ENCODE peak calls at places on chromosomes 1 and 21, in seven cellular contexts. One of them, this sample, is unnamed.

GRCh38 chr1:155978325-155978972 is at the start of gene ARHGEF2:
- DNase-seq in GM12864: peak
- DNase-seq in fibroblast of pulmonary artery: peak
- DNase-seq in osteocyte: no peak
- DNase-seq in choroid plexus epithelial cell: no peak
- DNase-seq in GM06990: peak
- DNase-seq in mammary epithelial cell: peak
- DNase-seq in this sample: no peak

GRCh38 chr1:53787655-53788054 is 48.7 kb upstream of the GLIS1 start:
- DNase-seq in GM12864: no peak
- DNase-seq in fibroblast of pulmonary artery: peak
- DNase-seq in osteocyte: no peak
- DNase-seq in choroid plexus epithelial cell: no peak
- DNase-seq in GM06990: no peak
- DNase-seq in mammary epithelial cell: no peak
- DNase-seq in this sample: no peak

GRCh38 chr1:181140398-181140797 is 51.9 kb downstream of the IER5 start:
- DNase-seq in GM12864: no peak
- DNase-seq in fibroblast of pulmonary artery: no peak
- DNase-seq in osteocyte: no peak
- DNase-seq in choroid plexus epithelial cell: no peak
- DNase-seq in GM06990: no peak
- DNase-seq in mammary epithelial cell: peak
- DNase-seq in this sample: no peak

GRCh38 chr1:29686012-29686930 is 449.9 kb downstream of the PTPRU start:
- DNase-seq in GM12864: no peak
- DNase-seq in fibroblast of pulmonary artery: no peak
- DNase-seq in osteocyte: peak
- DNase-seq in choroid plexus epithelial cell: no peak
- DNase-seq in GM06990: no peak
- DNase-seq in mammary epithelial cell: no peak
- DNase-seq in this sample: no peak

GRCh38 chr1:32939655-32940371 is 24.8 kb downstream of the RNF19B start:
- DNase-seq in GM12864: no peak
- DNase-seq in fibroblast of pulmonary artery: peak
- DNase-seq in osteocyte: no peak
- DNase-seq in choroid plexus epithelial cell: peak
- DNase-seq in GM06990: no peak
- DNase-seq in mammary epithelial cell: peak
- DNase-seq in this sample: peak

GRCh38 chr1:58649555-58649954 is 50.3 kb downstream of the MYSM1 start:
- DNase-seq in GM12864: no peak
- DNase-seq in fibroblast of pulmonary artery: peak
- DNase-seq in osteocyte: no peak
- DNase-seq in choroid plexus epithelial cell: peak
- DNase-seq in GM06990: no peak
- DNase-seq in mammary epithelial cell: no peak
- DNase-seq in this sample: no peak

GRCh38 chr1:184974086-184974836 is at the start of gene NIBAN1:
- DNase-seq in GM12864: no peak
- DNase-seq in fibroblast of pulmonary artery: peak
- DNase-seq in osteocyte: peak
- DNase-seq in choroid plexus epithelial cell: peak
- DNase-seq in GM06990: peak
- DNase-seq in mammary epithelial cell: peak
- DNase-seq in this sample: no peak

GRCh38 chr1:203592156-203592555 is 34.5 kb upstream of the ATP2B4 start:
- DNase-seq in GM12864: no peak
- DNase-seq in fibroblast of pulmonary artery: peak
- DNase-seq in osteocyte: no peak
- DNase-seq in choroid plexus epithelial cell: peak
- DNase-seq in GM06990: no peak
- DNase-seq in mammary epithelial cell: no peak
- DNase-seq in this sample: no peak

GRCh38 chr1:193437785-193438184 is 251.4 kb upstream of the B3GALT2 start:
- DNase-seq in GM12864: peak
- DNase-seq in fibroblast of pulmonary artery: no peak
- DNase-seq in osteocyte: no peak
- DNase-seq in choroid plexus epithelial cell: no peak
- DNase-seq in GM06990: peak
- DNase-seq in mammary epithelial cell: peak
- DNase-seq in this sample: no peak

GRCh38 chr1:228039006-228039481 is 32.2 kb downstream of the WNT3A start:
- DNase-seq in GM12864: no peak
- DNase-seq in fibroblast of pulmonary artery: no peak
- DNase-seq in osteocyte: peak
- DNase-seq in choroid plexus epithelial cell: no peak
- DNase-seq in GM06990: no peak
- DNase-seq in mammary epithelial cell: no peak
- DNase-seq in this sample: no peak

GRCh38 chr1:159946242-159947187 is 1.1 kb upstream of the IGSF9 start:
- DNase-seq in GM12864: no peak
- DNase-seq in fibroblast of pulmonary artery: no peak
- DNase-seq in osteocyte: no peak
- DNase-seq in choroid plexus epithelial cell: no peak
- DNase-seq in GM06990: no peak
- DNase-seq in mammary epithelial cell: no peak
- DNase-seq in this sample: no peak

GRCh38 chr1:44500181-44501021 is 95.3 kb downstream of the RNF220 start:
- DNase-seq in GM12864: no peak
- DNase-seq in fibroblast of pulmonary artery: peak
- DNase-seq in osteocyte: no peak
- DNase-seq in choroid plexus epithelial cell: peak
- DNase-seq in GM06990: no peak
- DNase-seq in mammary epithelial cell: no peak
- DNase-seq in this sample: no peak

GRCh38 chr1:205179842-205180241 is 31.7 kb downstream of the DSTYK start:
- DNase-seq in GM12864: no peak
- DNase-seq in fibroblast of pulmonary artery: peak
- DNase-seq in osteocyte: no peak
- DNase-seq in choroid plexus epithelial cell: peak
- DNase-seq in GM06990: no peak
- DNase-seq in mammary epithelial cell: no peak
- DNase-seq in this sample: no peak

GRCh38 chr1:246631426-246631825 is 65.2 kb downstream of the CNST start:
- DNase-seq in GM12864: no peak
- DNase-seq in fibroblast of pulmonary artery: peak
- DNase-seq in osteocyte: no peak
- DNase-seq in choroid plexus epithelial cell: peak
- DNase-seq in GM06990: no peak
- DNase-seq in mammary epithelial cell: no peak
- DNase-seq in this sample: peak

GRCh38 chr21:33374080-33374873 is 28.9 kb upstream of the IFNGR2 start:
- DNase-seq in GM12864: peak
- DNase-seq in fibroblast of pulmonary artery: peak
- DNase-seq in osteocyte: no peak
- DNase-seq in choroid plexus epithelial cell: peak
- DNase-seq in GM06990: no peak
- DNase-seq in mammary epithelial cell: peak
- DNase-seq in this sample: no peak

DNA sequence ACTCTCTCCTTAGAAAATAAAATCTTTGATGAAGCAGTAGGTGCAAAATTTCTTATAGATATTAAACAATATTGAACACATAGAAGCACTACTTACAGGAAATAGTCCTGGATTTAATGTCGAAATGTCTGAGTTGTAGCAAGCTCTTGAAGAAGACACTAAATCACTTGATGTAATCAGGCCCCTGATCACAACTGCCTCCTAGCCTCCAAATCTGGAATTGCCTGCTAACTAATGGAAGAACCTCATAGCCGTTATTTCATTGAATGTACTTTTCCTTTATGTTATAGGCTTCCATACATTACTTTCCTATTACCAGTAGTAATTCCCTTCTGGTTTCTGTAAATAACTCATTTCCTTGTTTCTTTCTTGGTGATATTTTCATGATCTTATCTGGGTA is 675.7 kb upstream of the CHRM3 start:
- DNase-seq in GM12864: no peak
- DNase-seq in fibroblast of pulmonary artery: peak
- DNase-seq in osteocyte: no peak
- DNase-seq in choroid plexus epithelial cell: peak
- DNase-seq in GM06990: no peak
- DNase-seq in mammary epithelial cell: peak
- DNase-seq in this sample: no peak
- TF ChIP-seq CTCF in GM12864: no peak
- TF ChIP-seq CTCF in fibroblast of pulmonary artery: peak
- TF ChIP-seq CTCF in osteocyte: no peak
- TF ChIP-seq CTCF in choroid plexus epithelial cell: peak
- TF ChIP-seq CTCF in GM06990: no peak
- TF ChIP-seq CTCF in mammary epithelial cell: peak
- TF ChIP-seq CTCF in this sample: no peak

GRCh38 chr1:8075511-8076051 is 49.5 kb upstream of the ERRFI1 start:
- DNase-seq in GM12864: no peak
- DNase-seq in fibroblast of pulmonary artery: no peak
- DNase-seq in osteocyte: no peak
- DNase-seq in choroid plexus epithelial cell: no peak
- DNase-seq in GM06990: no peak
- DNase-seq in mammary epithelial cell: peak
- DNase-seq in this sample: no peak

GRCh38 chr1:8076171-8076570 is 50.1 kb upstream of the ERRFI1 start:
- DNase-seq in GM12864: no peak
- DNase-seq in fibroblast of pulmonary artery: no peak
- DNase-seq in osteocyte: no peak
- DNase-seq in choroid plexus epithelial cell: no peak
- DNase-seq in GM06990: no peak
- DNase-seq in mammary epithelial cell: no peak
- DNase-seq in this sample: no peak

GRCh38 chr1:8078176-8078671 is 52.1 kb upstream of the ERRFI1 start:
- DNase-seq in GM12864: no peak
- DNase-seq in fibroblast of pulmonary artery: peak
- DNase-seq in osteocyte: no peak
- DNase-seq in choroid plexus epithelial cell: peak
- DNase-seq in GM06990: no peak
- DNase-seq in mammary epithelial cell: peak
- DNase-seq in this sample: no peak

GRCh38 chr1:8077120-8077573 is 51.0 kb upstream of the ERRFI1 start:
- DNase-seq in GM12864: no peak
- DNase-seq in fibroblast of pulmonary artery: peak
- DNase-seq in osteocyte: no peak
- DNase-seq in choroid plexus epithelial cell: peak
- DNase-seq in GM06990: no peak
- DNase-seq in mammary epithelial cell: peak
- DNase-seq in this sample: no peak

DNA sequence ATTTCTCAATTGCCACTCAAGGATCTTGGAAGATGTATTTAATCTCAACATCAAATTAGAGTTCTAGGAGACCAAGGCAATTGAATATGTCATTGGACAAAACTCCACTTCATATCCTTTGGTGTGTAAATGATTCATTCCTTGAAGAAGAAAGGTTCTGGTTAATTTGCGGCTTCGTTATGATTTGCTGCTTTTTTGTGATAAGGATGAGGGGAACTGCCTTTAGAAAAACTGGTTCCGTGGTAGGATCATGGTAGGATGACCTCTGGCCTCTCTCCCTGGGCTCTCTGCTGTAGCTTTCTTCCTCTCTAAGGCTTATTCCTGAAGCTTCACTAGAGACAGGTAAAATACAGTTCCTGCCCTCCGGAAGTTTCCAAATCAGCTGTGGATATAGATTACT is 51.5 kb upstream of the ERRFI1 start:
- DNase-seq in GM12864: no peak
- DNase-seq in fibroblast of pulmonary artery: no peak
- DNase-seq in osteocyte: no peak
- DNase-seq in choroid plexus epithelial cell: no peak
- DNase-seq in GM06990: no peak
- DNase-seq in mammary epithelial cell: no peak
- DNase-seq in this sample: no peak
- TF ChIP-seq CTCF in GM12864: no peak
- TF ChIP-seq CTCF in fibroblast of pulmonary artery: no peak
- TF ChIP-seq CTCF in osteocyte: no peak
- TF ChIP-seq CTCF in choroid plexus epithelial cell: no peak
- TF ChIP-seq CTCF in GM06990: no peak
- TF ChIP-seq CTCF in mammary epithelial cell: no peak
- TF ChIP-seq CTCF in this sample: no peak

DNA sequence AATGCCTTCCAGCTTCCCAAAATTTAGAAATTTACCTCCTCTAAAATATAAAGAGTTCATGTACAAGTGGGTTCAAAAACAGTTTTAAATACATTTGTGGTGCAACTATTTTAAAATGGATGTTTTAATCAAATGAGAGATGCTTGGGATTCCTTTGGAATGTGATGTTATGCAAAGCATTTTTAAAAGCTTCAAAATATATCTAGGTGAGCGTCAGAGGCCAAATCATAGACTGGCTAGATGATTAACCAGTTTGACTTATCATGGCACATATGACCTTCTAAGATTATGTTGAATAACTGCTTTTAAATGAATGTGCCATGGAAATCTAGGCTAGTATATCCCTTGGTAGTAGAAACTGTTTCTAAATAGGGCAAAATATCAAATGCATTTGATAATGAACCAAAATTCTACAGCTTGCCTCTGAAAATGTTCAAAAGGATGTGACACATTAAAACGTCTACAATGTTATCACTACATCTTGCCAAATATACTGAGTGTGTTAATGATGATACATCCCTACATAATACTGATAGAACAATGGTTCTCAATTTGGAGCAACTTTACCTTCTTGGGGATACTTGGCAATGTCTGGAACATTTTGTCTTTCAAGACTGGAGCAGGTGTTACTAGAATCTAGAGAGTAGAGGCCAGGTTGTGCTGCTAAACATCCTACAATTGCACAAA is 650.9 kb upstream of the ADGRL2 start:
- DNase-seq in GM12864: no peak
- DNase-seq in fibroblast of pulmonary artery: peak
- DNase-seq in osteocyte: no peak
- DNase-seq in choroid plexus epithelial cell: peak
- DNase-seq in GM06990: no peak
- DNase-seq in mammary epithelial cell: peak
- DNase-seq in this sample: no peak
- TF ChIP-seq CTCF in GM12864: no peak
- TF ChIP-seq CTCF in fibroblast of pulmonary artery: no peak
- TF ChIP-seq CTCF in osteocyte: no peak
- TF ChIP-seq CTCF in choroid plexus epithelial cell: no peak
- TF ChIP-seq CTCF in GM06990: no peak
- TF ChIP-seq CTCF in mammary epithelial cell: no peak
- TF ChIP-seq CTCF in this sample: no peak

DNA sequence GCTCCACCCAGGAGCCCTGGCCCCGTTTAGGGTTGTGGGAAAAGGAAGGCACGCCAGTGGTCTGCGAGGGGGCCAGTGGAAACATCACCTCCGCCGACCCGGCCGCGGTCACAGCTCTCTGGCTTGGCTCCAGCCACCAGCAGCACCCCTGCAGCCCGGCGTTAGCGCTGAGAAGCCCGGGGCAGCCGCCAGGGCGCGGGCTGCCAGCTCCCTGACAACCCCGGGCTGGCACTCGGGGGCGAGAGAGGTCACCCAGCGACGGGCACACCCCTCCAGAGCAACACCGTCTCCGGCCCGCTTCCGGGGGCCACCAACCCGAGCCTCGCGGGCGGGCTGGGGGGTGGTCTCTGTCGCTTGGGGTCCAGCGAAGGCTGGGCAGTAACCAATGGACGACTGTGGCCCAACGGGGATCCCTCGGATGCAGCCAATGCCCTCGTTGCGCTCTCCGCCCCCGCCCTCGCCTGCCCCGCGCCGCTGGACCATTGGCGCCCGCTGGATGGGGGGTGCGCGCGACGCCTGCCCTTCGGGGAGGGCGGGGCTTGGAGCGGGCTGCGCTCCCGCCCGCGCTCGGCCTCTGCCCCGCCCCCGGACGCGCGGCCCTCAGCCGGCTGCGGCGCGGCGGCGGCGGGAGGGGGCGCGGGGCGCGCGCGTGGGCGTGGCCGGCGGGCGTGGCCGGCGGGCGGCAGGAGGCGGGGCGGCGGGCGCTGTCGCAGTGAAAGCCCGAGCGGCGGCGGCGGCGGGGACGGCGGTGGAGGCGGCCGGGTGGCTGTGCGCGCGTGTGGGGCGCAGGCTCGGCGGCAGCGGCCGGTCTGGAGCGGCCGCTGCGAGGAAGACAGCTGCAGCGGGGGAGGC is at the start of gene MAN1C1:
- DNase-seq in GM12864: no peak
- DNase-seq in fibroblast of pulmonary artery: peak
- DNase-seq in osteocyte: peak
- DNase-seq in choroid plexus epithelial cell: peak
- DNase-seq in GM06990: peak
- DNase-seq in mammary epithelial cell: peak
- DNase-seq in this sample: no peak
- TF ChIP-seq CTCF in GM12864: peak
- TF ChIP-seq CTCF in fibroblast of pulmonary artery: peak
- TF ChIP-seq CTCF in osteocyte: peak
- TF ChIP-seq CTCF in choroid plexus epithelial cell: peak
- TF ChIP-seq CTCF in GM06990: peak
- TF ChIP-seq CTCF in mammary epithelial cell: peak
- TF ChIP-seq CTCF in this sample: peak